ENCODE peak calls at places on chromosomes 2 and 18, in eight cellular contexts. R is ovary, P is left lung, G is heart right ventricle, F is GM23338, K is BE2C, S is spleen, C is body of pancreas. E is an unnamed sample.

GRCh38 chr18:59143441-59143840 is 3.8 kb downstream of the SEC11C start:
- DNase-seq in R (no peak), P (no peak), G (no peak), F (no peak), K (no peak), S (no peak), C (no peak), E (no peak)

GRCh38 chr2:68877079-68877772 is 6.0 kb upstream of the BMP10 start:
- DNase-seq in R (no peak), P (no peak), G (peak; percentile 49), F (no peak), K (no peak), S (no peak), C (peak; percentile 14), E (no peak)

GRCh38 chr2:46803911-46804670 is 111.5 kb downstream of the MCFD2 start:
- DNase-seq in R (no peak), P (no peak), G (no peak), F (no peak), K (no peak), S (no peak), C (no peak), E (no peak)

GRCh38 chr18:47246027-47246971 is 5.2 kb downstream of the SKOR2 start:
- DNase-seq in R (no peak), P (no peak), G (no peak), F (peak; percentile 51), K (no peak), S (no peak), C (no peak), E (no peak)

GRCh38 chr18:13463526-13463925 is 245.0 kb downstream of the LDLRAD4 start:
- DNase-seq in R (no peak), P (no peak), G (no peak), F (no peak), K (no peak), S (no peak), C (no peak), E (no peak)

GRCh38 chr2:122007577-122007976 is 252.1 kb downstream of the TSN start:
- DNase-seq in R (no peak), P (no peak), G (no peak), F (no peak), K (no peak), S (no peak), C (no peak), E (no peak)

GRCh38 chr2:15790838-15791237 is 149.5 kb upstream of the MYCN start:
- DNase-seq in R (no peak), P (no peak), G (no peak), F (no peak), K (no peak), S (peak; percentile 37), C (no peak), E (no peak)

GRCh38 chr2:149725234-149725633 is 137.7 kb upstream of the MMADHC start:
- DNase-seq in R (no peak), P (no peak), G (no peak), F (no peak), K (no peak), S (no peak), C (no peak), E (no peak)

GRCh38 chr2:191631754-191632153 is 46.2 kb upstream of the NABP1 start:
- DNase-seq in R (no peak), P (peak; percentile 63), G (peak; percentile 23), F (no peak), K (peak; percentile 68), S (no peak), C (no peak), E (no peak)

GRCh38 chr2:68837164-68837860 is 33.9 kb downstream of the BMP10 start:
- DNase-seq in R (no peak), P (peak; percentile 92), G (peak; percentile 76), F (peak; percentile 86), K (no peak), S (peak; percentile 94), C (peak; percentile 72), E (no peak)

GRCh38 chr2:48249093-48249492 is 280.9 kb upstream of the STON1 start:
- DNase-seq in R (no peak), P (no peak), G (no peak), F (no peak), K (no peak), S (no peak), C (no peak), E (no peak)

GRCh38 chr18:51211552-51211951 is 14.1 kb upstream of the MEX3C start:
- DNase-seq in R (no peak), P (no peak), G (peak; percentile 16), F (no peak), K (no peak), S (no peak), C (no peak), E (peak; percentile 68)

GRCh38 chr18:54004828-54005227 is 219.6 kb downstream of the MBD2 start:
- DNase-seq in R (no peak), P (no peak), G (no peak), F (peak; percentile 59), K (no peak), S (no peak), C (no peak), E (no peak)

GRCh38 chr2:185128331-185128730 is 530.0 kb downstream of the ZNF804A start:
- DNase-seq in R (no peak), P (no peak), G (no peak), F (no peak), K (no peak), S (no peak), C (no peak), E (no peak)

GRCh38 chr2:232926448-232927040 is 56.5 kb downstream of the SNORC start:
- DNase-seq in R (no peak), P (no peak), G (no peak), F (peak; percentile 31), K (no peak), S (no peak), C (no peak), E (no peak)

GRCh38 chr2:73839653-73840411 is 11.1 kb downstream of the STAMBP start:
- DNase-seq in R (no peak), P (no peak), G (no peak), F (no peak), K (no peak), S (no peak), C (no peak), E (no peak)
- TF ChIP-seq CTCF in R (no peak), P (no peak), G (no peak), F (peak; percentile 37), K (no peak), S (no peak), C (no peak), E (no peak)

DNA sequence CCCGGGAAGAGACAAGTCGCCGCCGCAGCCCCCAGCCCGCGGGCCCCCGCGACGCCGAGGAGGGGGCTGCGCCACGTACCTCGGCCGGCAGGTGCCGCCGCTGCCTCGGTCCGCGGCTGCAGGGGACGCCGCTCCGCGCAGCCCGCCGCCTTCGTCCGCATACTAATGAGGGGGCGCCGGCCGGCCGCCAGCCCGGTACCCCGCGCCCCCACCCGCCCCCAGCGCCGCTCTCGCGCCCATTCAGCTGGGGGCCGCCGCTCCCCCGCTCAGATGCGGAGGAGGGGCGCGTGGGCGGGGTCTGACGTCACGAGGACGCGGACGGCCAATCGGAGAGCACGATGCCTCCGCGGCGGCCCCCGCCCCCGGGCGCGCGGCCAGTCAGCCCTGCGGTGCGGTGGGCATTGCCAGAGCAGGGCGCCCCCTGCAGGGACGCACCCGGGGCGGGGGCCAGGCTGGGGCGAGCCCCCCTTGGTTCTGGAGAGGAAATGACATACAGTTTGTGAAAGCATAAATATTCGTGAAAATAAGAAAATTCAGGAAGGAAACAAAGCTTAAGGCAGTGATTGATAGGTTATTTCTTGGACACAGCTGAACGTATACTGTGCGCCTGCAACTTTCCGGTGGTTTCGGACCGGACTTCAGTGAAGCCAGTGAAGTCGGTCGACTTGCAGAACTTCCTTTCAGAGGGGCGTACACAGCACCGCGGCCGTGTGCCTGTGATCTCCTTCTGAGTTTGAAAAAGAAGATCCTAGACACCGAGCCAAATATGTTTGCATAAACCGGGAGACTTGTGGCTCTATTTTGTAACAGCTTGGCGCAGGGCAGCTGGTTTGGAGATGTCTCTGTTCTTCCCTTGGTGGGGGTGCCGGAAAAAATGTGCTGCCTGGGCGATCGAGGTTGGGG is at the start of gene ST3GAL5:
- DNase-seq in R (peak; percentile 96), P (peak; percentile 95), G (peak; percentile 96), F (peak; percentile 91), K (peak; percentile 88), S (peak; percentile 97), C (peak; percentile 87), E (peak; percentile 94)
- H3K4me1 ChIP-seq in R (peaks cover 8% of the 10 kb centered on the region), P (peaks cover 9% of the 10 kb centered on the region), G (peaks cover 40% of the 10 kb centered on the region), F (no peaks in the 10 kb centered on the region), K (no peaks in the 10 kb centered on the region), S (peaks cover 89% of the 10 kb centered on the region), C (peaks cover 26% of the 10 kb centered on the region), E (peaks cover 36% of the 10 kb centered on the region)

GRCh38 chr18:45850021-45850420 is 24.5 kb downstream of the SIGLEC15 start:
- DNase-seq in R (no peak), P (no peak), G (no peak), F (peak; percentile 75), K (no peak), S (no peak), C (no peak), E (no peak)
- TF ChIP-seq CTCF in R (no peak), P (peak; percentile 19), G (no peak), F (peak; percentile 65), K (peak; percentile 5), S (peak; percentile 23), C (no peak), E (peak; percentile 14)

GRCh38 chr2:200484934-200485333 is 24.9 kb downstream of the KCTD18 start:
- DNase-seq in R (no peak), P (no peak), G (no peak), F (no peak), K (no peak), S (no peak), C (no peak), E (no peak)
- H3K4me1 ChIP-seq in R (no peaks in the 10 kb centered on the region), P (no peaks in the 10 kb centered on the region), G (no peaks in the 10 kb centered on the region), F (peaks cover 12% of the 10 kb centered on the region), K (peaks cover 29% of the 10 kb centered on the region), S (peaks cover 12% of the 10 kb centered on the region), C (peaks cover 24% of the 10 kb centered on the region), E (no peaks in the 10 kb centered on the region)

DNA sequence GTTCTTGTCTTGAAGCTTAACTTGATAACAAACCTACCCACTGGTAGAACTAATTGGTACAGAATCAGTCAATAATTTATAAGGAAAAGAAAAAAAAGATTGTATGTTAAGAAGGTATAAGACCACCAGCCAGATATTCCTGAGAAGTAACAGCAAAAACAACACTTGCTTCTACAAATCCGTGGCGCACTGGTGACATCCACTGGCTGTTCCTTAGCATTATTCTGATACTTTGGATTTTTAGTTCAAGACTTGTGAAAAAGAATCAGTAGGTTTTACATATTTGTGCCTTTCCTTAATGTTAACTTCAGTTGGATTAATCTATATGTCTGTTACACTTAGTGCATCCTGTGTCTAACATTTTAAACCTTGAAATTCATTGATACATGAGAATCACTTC is 141.8 kb downstream of the GRB14 start:
- DNase-seq in R (peak; percentile 42), P (no peak), G (no peak), F (peak; percentile 72), K (peak; percentile 19), S (no peak), C (no peak), E (no peak)
- TF ChIP-seq CTCF in R (no peak), P (no peak), G (peak; percentile 65), F (peak; percentile 88), K (peak; percentile 40), S (peak; percentile 24), C (peak; percentile 34), E (no peak)

GRCh38 chr18:55321268-55322175 is 266.5 kb downstream of the TCF4 start:
- DNase-seq in R (peak; percentile 90), P (peak; percentile 94), G (peak; percentile 94), F (peak; percentile 95), K (peak; percentile 90), S (peak; percentile 95), C (peak; percentile 77), E (peak; percentile 46)
- H3K4me1 ChIP-seq in R (peaks cover 3% of the 10 kb centered on the region), P (no peaks in the 10 kb centered on the region), G (peaks cover 40% of the 10 kb centered on the region), F (peaks cover 54% of the 10 kb centered on the region), K (peaks cover 6% of the 10 kb centered on the region), S (peaks cover 70% of the 10 kb centered on the region), C (peaks cover 8% of the 10 kb centered on the region), E (no peaks in the 10 kb centered on the region)